ENCODE peak calls at places on chromosomes 2 and 18, in ten cellular contexts. R is activated CD4-positive, alpha-beta T cell treated with anti-CD3 and anti-CD28 coated beads, Interleukin-2, amount 10 ng/mL, durations not matched to agents 7 days and 5 days; T is DMS 273 treated with DMSO at 0.1 percent for 48 hours; A is stimulated activated CD8-positive, alpha-beta memory T cell treated with anti-CD3 and anti-CD28 coated beads, Interleukin-7, amount 100 ng/mL, for 1 hour; U is GM06990; C is A549; I is stimulated activated naive CD8-positive, alpha-beta T cell treated with anti-CD3 and anti-CD28 coated beads, Interleukin-15, Interleukin-2, amounts not matched to agents 100 U/mL and 50 U/mL, for 24 hours; J is left colon; P is upper lobe of right lung; O is AG20443. Y is an unnamed sample.
A peak's percentile ranks its signal among the peaks of the same experiment; 100 is the strongest.

GRCh38 chr2:9060819-9061218 is 57.3 kb upstream of the MBOAT2 start:
- DNase-seq in R (no peak), T (no peak), A (no peak), U (no peak), C (no peak), I (no peak), J (no peak), P (no peak), O (no peak), Y (no peak)

GRCh38 chr2:158845869-158846268 is 50.8 kb downstream of the DAPL1 start:
- DNase-seq in R (no peak), T (peak; percentile 40), A (no peak), U (no peak), C (no peak), I (no peak), J (no peak), P (no peak), O (peak; percentile 49), Y (no peak)

GRCh38 chr2:133326651-133327397 is 241.4 kb downstream of the NCKAP5 start:
- DNase-seq in R (no peak), T (no peak), A (no peak), U (no peak), C (peak; percentile 64), I (no peak), J (no peak), P (no peak), O (no peak), Y (no peak)

GRCh38 chr2:8059255-8059654 is 622.6 kb upstream of the ID2 start:
- DNase-seq in R (no peak), T (no peak), A (no peak), U (no peak), C (no peak), I (no peak), J (no peak), P (no peak), O (no peak), Y (peak; percentile 33)

GRCh38 chr2:6917071-6917760 is at the start of gene RNF144A:
- DNase-seq in R (peak; percentile 66), T (no peak), A (peak; percentile 61), U (peak; percentile 70), C (peak; percentile 80), I (peak; percentile 86), J (peak; percentile 38), P (peak; percentile 86), O (peak; percentile 96), Y (peak; percentile 92)

GRCh38 chr18:75507636-75508035 is 80.1 kb upstream of the SMIM21 start:
- DNase-seq in R (no peak), T (no peak), A (no peak), U (no peak), C (no peak), I (no peak), J (no peak), P (no peak), O (no peak), Y (no peak)

GRCh38 chr2:168254158-168254935 is 7.0 kb upstream of the STK39 start:
- DNase-seq in R (no peak), T (peak; percentile 11), A (no peak), U (no peak), C (no peak), I (no peak), J (no peak), P (no peak), O (peak; percentile 24), Y (no peak)

GRCh38 chr2:158214431-158214830 is 112.8 kb downstream of the UPP2 start:
- DNase-seq in R (no peak), T (peak; percentile 82), A (no peak), U (peak; percentile 28), C (no peak), I (no peak), J (no peak), P (no peak), O (no peak), Y (no peak)

GRCh38 chr18:10169064-10169562 is 255.3 kb downstream of the VAPA start:
- DNase-seq in R (no peak), T (no peak), A (no peak), U (no peak), C (no peak), I (no peak), J (no peak), P (no peak), O (no peak), Y (no peak)

GRCh38 chr2:160365691-160366367 is 127.8 kb downstream of the RBMS1 start:
- DNase-seq in R (no peak), T (no peak), A (no peak), U (no peak), C (no peak), I (no peak), J (peak; percentile 59), P (no peak), O (peak; percentile 59), Y (no peak)

GRCh38 chr2:62372824-62373223 is 133.2 kb downstream of the TMEM17 start:
- DNase-seq in R (no peak), T (no peak), A (no peak), U (no peak), C (no peak), I (no peak), J (no peak), P (no peak), O (no peak), Y (no peak)

Y was measured in pancreas.